ENCODE peak calls at places on chromosomes 4 and X, in four cellular contexts. One of them, this sample, is unnamed.

GRCh38 chr4:87911252-87911774 is 64.2 kb upstream of the SPP1 start:
- DNase-seq in PC-3: no peak
- DNase-seq in Karpas-422: no peak
- DNase-seq in HCT116: no peak
- DNase-seq in this sample: no peak

GRCh38 chr4:157898836-157899605 is 273.8 kb downstream of the GASK1B start:
- DNase-seq in PC-3: no peak
- DNase-seq in Karpas-422: no peak
- DNase-seq in HCT116: no peak
- DNase-seq in this sample: no peak

GRCh38 chr4:152168960-152169616 is 366.8 kb downstream of the FBXW7 start:
- DNase-seq in PC-3: peak; percentile 7
- DNase-seq in Karpas-422: no peak
- DNase-seq in HCT116: no peak
- DNase-seq in this sample: no peak

GRCh38 chr4:159698336-159698735 is 595.5 kb downstream of the RAPGEF2 start:
- DNase-seq in PC-3: no peak
- DNase-seq in Karpas-422: no peak
- DNase-seq in HCT116: no peak
- DNase-seq in this sample: no peak

GRCh38 chrX:106246511-106246910 is 78.4 kb downstream of the PWWP3B start:
- DNase-seq in PC-3: peak; percentile 53
- DNase-seq in Karpas-422: no peak
- DNase-seq in HCT116: no peak
- DNase-seq in this sample: no peak

GRCh38 chrX:134572816-134573682 is 85.2 kb downstream of the PLAC1 start:
- DNase-seq in PC-3: peak; percentile 92
- DNase-seq in Karpas-422: no peak
- DNase-seq in HCT116: peak; percentile 70
- DNase-seq in this sample: no peak

GRCh38 chr4:91989914-91990313 is 313.9 kb upstream of the GRID2 start:
- DNase-seq in PC-3: no peak
- DNase-seq in Karpas-422: no peak
- DNase-seq in HCT116: no peak
- DNase-seq in this sample: no peak

GRCh38 chr4:98094118-98094517 is 49.2 kb downstream of the STPG2 start:
- DNase-seq in PC-3: peak; percentile 68
- DNase-seq in Karpas-422: no peak
- DNase-seq in HCT116: no peak
- DNase-seq in this sample: peak; percentile 45

GRCh38 chrX:101659601-101660063 is at the start of gene ARMCX2:
- DNase-seq in PC-3: no peak
- DNase-seq in Karpas-422: no peak
- DNase-seq in HCT116: no peak
- DNase-seq in this sample: peak; percentile 73

GRCh38 chr4:173516621-173517612 is 13.1 kb downstream of the HAND2 start:
- DNase-seq in PC-3: no peak
- DNase-seq in Karpas-422: no peak
- DNase-seq in HCT116: no peak
- DNase-seq in this sample: peak; percentile 52

GRCh38 chr4:113790478-113790877 is 28.9 kb upstream of the CAMK2D start:
- DNase-seq in PC-3: no peak
- DNase-seq in Karpas-422: no peak
- DNase-seq in HCT116: no peak
- DNase-seq in this sample: no peak

GRCh38 chr4:48635310-48635709 is 144.8 kb downstream of the FRYL start:
- DNase-seq in PC-3: peak; percentile 58
- DNase-seq in Karpas-422: no peak
- DNase-seq in HCT116: peak; percentile 38
- DNase-seq in this sample: no peak

GRCh38 chr4:40254961-40255721 is 58.3 kb downstream of the RHOH start:
- DNase-seq in PC-3: peak; percentile 39
- DNase-seq in Karpas-422: no peak
- DNase-seq in HCT116: peak; percentile 71
- DNase-seq in this sample: peak; percentile 60

GRCh38 chrX:136261316-136261715 is 10.1 kb upstream of the MAP7D3 start:
- DNase-seq in PC-3: peak; percentile 55
- DNase-seq in Karpas-422: no peak
- DNase-seq in HCT116: no peak
- DNase-seq in this sample: no peak

GRCh38 chr4:72827968-72828367 is 241.5 kb downstream of the COX18 start:
- DNase-seq in PC-3: no peak
- DNase-seq in Karpas-422: no peak
- DNase-seq in HCT116: no peak
- DNase-seq in this sample: no peak

GRCh38 chrX:134236690-134237362 is at the start of gene CCDC160:
- DNase-seq in PC-3: peak; percentile 51
- DNase-seq in Karpas-422: no peak
- DNase-seq in HCT116: peak; percentile 2
- DNase-seq in this sample: peak; percentile 68

GRCh38 chrX:40646489-40647306 is 663 bp downstream of the CXorf38 start:
- DNase-seq in PC-3: peak; percentile 33
- DNase-seq in Karpas-422: peak; percentile 63
- DNase-seq in HCT116: no peak
- DNase-seq in this sample: peak; percentile 30

GRCh38 chr4:7719354-7720174 is 220.1 kb downstream of the AFAP1 start:
- DNase-seq in PC-3: peak; percentile 54
- DNase-seq in Karpas-422: peak; percentile 77
- DNase-seq in HCT116: no peak
- DNase-seq in this sample: peak; percentile 80

GRCh38 chr4:159071178-159071968 is 31.5 kb upstream of the RAPGEF2 start:
- DNase-seq in PC-3: peak; percentile 71
- DNase-seq in Karpas-422: no peak
- DNase-seq in HCT116: peak; percentile 13
- DNase-seq in this sample: peak; percentile 59

GRCh38 chrX:1265061-1265460 is 3.6 kb upstream of the CSF2RA start:
- DNase-seq in PC-3: no peak
- DNase-seq in Karpas-422: no peak
- DNase-seq in HCT116: no peak
- DNase-seq in this sample: no peak

GRCh38 chr4:1137850-1138249 is 24.5 kb upstream of the RNF212 start:
- DNase-seq in PC-3: no peak
- DNase-seq in Karpas-422: no peak
- DNase-seq in HCT116: no peak
- DNase-seq in this sample: no peak

GRCh38 chr4:142913034-142913433 is 66.9 kb upstream of the INPP4B start:
- DNase-seq in PC-3: no peak
- DNase-seq in Karpas-422: no peak
- DNase-seq in HCT116: no peak
- DNase-seq in this sample: no peak

GRCh38 chr4:159384619-159385018 is 281.7 kb downstream of the RAPGEF2 start:
- DNase-seq in PC-3: no peak
- DNase-seq in Karpas-422: no peak
- DNase-seq in HCT116: no peak
- DNase-seq in this sample: no peak

GRCh38 chrX:153651540-153652079 is 4.6 kb downstream of the DUSP9 start:
- DNase-seq in PC-3: peak; percentile 35
- DNase-seq in Karpas-422: peak; percentile 68
- DNase-seq in HCT116: no peak
- DNase-seq in this sample: no peak

GRCh38 chr4:139603576-139604387 is 47.8 kb upstream of the SETD7 start:
- DNase-seq in PC-3: peak; percentile 73
- DNase-seq in Karpas-422: peak; percentile 82
- DNase-seq in HCT116: peak; percentile 49
- DNase-seq in this sample: peak; percentile 80

GRCh38 chr4:56757270-56757746 is 64.2 kb downstream of the SPINK2 start:
- DNase-seq in PC-3: peak; percentile 78
- DNase-seq in Karpas-422: no peak
- DNase-seq in HCT116: no peak
- DNase-seq in this sample: peak; percentile 66

GRCh38 chr4:81164623-81165416 is 50.2 kb downstream of the PRKG2 start:
- DNase-seq in PC-3: peak; percentile 94
- DNase-seq in Karpas-422: no peak
- DNase-seq in HCT116: peak; percentile 92
- DNase-seq in this sample: peak; percentile 42

GRCh38 chrX:38634665-38635064 is 73.3 kb downstream of the TSPAN7 start:
- DNase-seq in PC-3: no peak
- DNase-seq in Karpas-422: no peak
- DNase-seq in HCT116: no peak
- DNase-seq in this sample: no peak

GRCh38 chrX:41405551-41405950 is 41.6 kb upstream of the NYX start:
- DNase-seq in PC-3: no peak
- DNase-seq in Karpas-422: no peak
- DNase-seq in HCT116: no peak
- DNase-seq in this sample: no peak

GRCh38 chrX:134512566-134512965 is 52.6 kb downstream of the HPRT1 start:
- DNase-seq in PC-3: peak; percentile 91
- DNase-seq in Karpas-422: peak; percentile 51
- DNase-seq in HCT116: peak; percentile 34
- DNase-seq in this sample: peak; percentile 43

GRCh38 chr4:25823632-25824031 is 39.2 kb downstream of the SEL1L3 start:
- DNase-seq in PC-3: no peak
- DNase-seq in Karpas-422: no peak
- DNase-seq in HCT116: no peak
- DNase-seq in this sample: no peak

GRCh38 chr4:82839624-82840023 is 41.0 kb upstream of the SCD5 start:
- DNase-seq in PC-3: no peak
- DNase-seq in Karpas-422: no peak
- DNase-seq in HCT116: no peak
- DNase-seq in this sample: no peak

GRCh38 chr4:89410687-89411086 is 103.1 kb upstream of the GPRIN3 start:
- DNase-seq in PC-3: no peak
- DNase-seq in Karpas-422: no peak
- DNase-seq in HCT116: no peak
- DNase-seq in this sample: no peak

GRCh38 chrX:13076176-13076956 is 31.9 kb upstream of the FAM9C start:
- DNase-seq in PC-3: peak; percentile 52
- DNase-seq in Karpas-422: no peak
- DNase-seq in HCT116: no peak
- DNase-seq in this sample: no peak
- H3K4me2 ChIP-seq in PC-3: no peak overlapping the region
- H3K4me2 ChIP-seq in Karpas-422: no peak overlapping the region
- H3K4me2 ChIP-seq in HCT116: no peak overlapping the region
- H3K4me2 ChIP-seq in this sample: no peak overlapping the region

GRCh38 chr4:138330531-138330930 is 88.4 kb upstream of the SLC7A11 start:
- DNase-seq in PC-3: no peak
- DNase-seq in Karpas-422: no peak
- DNase-seq in HCT116: no peak
- DNase-seq in this sample: no peak

GRCh38 chr4:138329506-138330070 is 87.4 kb upstream of the SLC7A11 start:
- DNase-seq in PC-3: no peak
- DNase-seq in Karpas-422: no peak
- DNase-seq in HCT116: no peak
- DNase-seq in this sample: no peak

DNA sequence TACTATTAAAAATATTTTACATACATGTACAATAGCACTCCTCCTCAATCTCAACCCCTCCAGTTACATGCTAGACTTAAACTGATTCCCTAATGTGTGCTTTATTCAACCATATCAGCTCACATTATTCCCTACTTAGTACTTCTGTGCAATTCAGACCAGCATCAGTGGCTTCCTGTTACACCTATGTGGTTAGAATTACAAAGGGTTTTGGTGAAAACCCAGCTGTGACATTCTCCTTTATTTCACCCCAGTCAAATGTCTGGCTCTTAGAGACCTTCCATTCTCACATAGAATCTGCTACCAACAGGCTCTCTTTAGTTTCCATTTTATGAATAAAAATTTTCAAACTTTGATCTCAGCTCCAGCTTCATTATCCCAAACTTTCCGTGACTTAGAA is 85.2 kb upstream of the SLC7A11 start:
- DNase-seq in PC-3: no peak
- DNase-seq in Karpas-422: no peak
- DNase-seq in HCT116: no peak
- DNase-seq in this sample: no peak
- H3K9me2 ChIP-seq in PC-3: no peaks in the 10 kb centered on the region
- H3K9me2 ChIP-seq in Karpas-422: no peaks in the 10 kb centered on the region
- H3K9me2 ChIP-seq in HCT116: no peaks in the 10 kb centered on the region
- H3K9me2 ChIP-seq in this sample: no peaks in the 10 kb centered on the region

GRCh38 chr4:168631241-168632151 is 134.6 kb downstream of the PALLD start:
- DNase-seq in PC-3: peak; percentile 69
- DNase-seq in Karpas-422: no peak
- DNase-seq in HCT116: no peak
- DNase-seq in this sample: peak; percentile 89

GRCh38 chr4:168630445-168631187 is 133.8 kb downstream of the PALLD start:
- DNase-seq in PC-3: peak; percentile 70
- DNase-seq in Karpas-422: no peak
- DNase-seq in HCT116: no peak
- DNase-seq in this sample: no peak

GRCh38 chr4:168632246-168632832 is 135.5 kb downstream of the PALLD start:
- DNase-seq in PC-3: peak; percentile 43
- DNase-seq in Karpas-422: no peak
- DNase-seq in HCT116: no peak
- DNase-seq in this sample: no peak

GRCh38 chr4:168628251-168628650 is 131.4 kb downstream of the PALLD start:
- DNase-seq in PC-3: no peak
- DNase-seq in Karpas-422: no peak
- DNase-seq in HCT116: no peak
- DNase-seq in this sample: no peak

DNA sequence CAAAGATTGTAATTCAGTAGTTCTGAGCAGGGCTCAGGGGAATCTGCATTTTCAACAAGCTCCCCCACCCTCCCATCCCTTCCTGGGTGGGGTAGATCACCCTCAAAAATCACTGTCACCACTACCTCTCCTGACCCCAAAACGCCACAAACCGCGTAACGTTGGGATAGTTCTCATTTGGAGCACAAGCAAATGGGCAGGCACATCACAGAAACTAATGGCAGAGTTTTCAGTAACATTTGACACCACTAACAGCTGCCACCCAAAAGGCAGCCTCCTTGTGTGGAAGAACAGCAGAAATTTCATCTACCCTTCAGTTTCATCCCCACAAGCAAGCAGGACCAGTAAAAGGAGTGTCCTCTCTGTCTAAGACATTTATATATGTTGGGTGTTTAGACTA is 132.7 kb downstream of the PALLD start:
- DNase-seq in PC-3: no peak
- DNase-seq in Karpas-422: no peak
- DNase-seq in HCT116: no peak
- DNase-seq in this sample: no peak
- H3K4me2 ChIP-seq in PC-3: peak overlapping the region; percentile 98
- H3K4me2 ChIP-seq in Karpas-422: no peak overlapping the region
- H3K4me2 ChIP-seq in HCT116: peak overlapping the region; percentile 96
- H3K4me2 ChIP-seq in this sample: no peak overlapping the region

GRCh38 chrX:43853225-43853828 is 28.9 kb downstream of the MAOB start:
- DNase-seq in PC-3: no peak
- DNase-seq in Karpas-422: no peak
- DNase-seq in HCT116: no peak
- DNase-seq in this sample: no peak
- H3K9me2 ChIP-seq in PC-3: no peaks in the 10 kb centered on the region
- H3K9me2 ChIP-seq in Karpas-422: no peaks in the 10 kb centered on the region
- H3K9me2 ChIP-seq in HCT116: no peaks in the 10 kb centered on the region
- H3K9me2 ChIP-seq in this sample: no peaks in the 10 kb centered on the region

DNA sequence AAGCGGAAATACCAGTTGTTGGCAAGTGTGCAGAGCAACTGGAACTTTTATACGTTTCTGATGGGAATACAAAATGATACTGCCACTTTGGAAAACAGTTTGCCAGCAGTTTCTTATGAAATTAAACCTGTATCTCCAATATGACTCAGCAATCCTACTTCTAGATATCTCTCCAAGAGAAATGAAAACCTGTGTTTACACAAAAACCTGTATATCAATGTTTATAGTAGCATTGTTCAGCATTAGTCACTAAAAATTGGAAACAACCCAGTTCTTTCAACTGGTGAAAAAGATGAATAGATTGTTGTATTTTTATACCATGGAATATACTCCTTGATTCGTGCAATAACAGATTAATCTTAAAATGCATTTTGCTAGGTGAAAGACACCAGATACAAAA is 26.8 kb downstream of the ATP7A start:
- DNase-seq in PC-3: peak; percentile 92
- DNase-seq in Karpas-422: no peak
- DNase-seq in HCT116: no peak
- DNase-seq in this sample: no peak
- H3K4me2 ChIP-seq in PC-3: peak overlapping the region; percentile 68
- H3K4me2 ChIP-seq in Karpas-422: no peak overlapping the region
- H3K4me2 ChIP-seq in HCT116: peak overlapping the region; percentile 57
- H3K4me2 ChIP-seq in this sample: no peak overlapping the region